ENCODE peak calls at places on chromosomes 7 and 10, in four cellular contexts. One of them, this sample, is unnamed.

GRCh38 chr7:38321515-38321944 is 48.1 kb upstream of the TARP start:
- DNase-seq in NCI-H1694 treated with DMSO at 0.1 percent for 48 hours: no peak
- DNase-seq in ureter: no peak
- DNase-seq in NCI-H2029: no peak
- DNase-seq in this sample: no peak

GRCh38 chr7:133763241-133763640 is 363.9 kb upstream of the LRGUK start:
- DNase-seq in NCI-H1694 treated with DMSO at 0.1 percent for 48 hours: no peak
- DNase-seq in NCI-H2029: no peak
- DNase-seq in ureter: no peak
- DNase-seq in this sample: no peak

GRCh38 chr7:154794147-154794780 is 208.7 kb downstream of the PAXIP1 start:
- DNase-seq in NCI-H2029: no peak
- DNase-seq in ureter: no peak
- DNase-seq in NCI-H1694 treated with DMSO at 0.1 percent for 48 hours: no peak
- DNase-seq in this sample: no peak

GRCh38 chr7:132783824-132784223 is 207.6 kb upstream of the PLXNA4 start:
- DNase-seq in NCI-H1694 treated with DMSO at 0.1 percent for 48 hours: no peak
- DNase-seq in NCI-H2029: peak
- DNase-seq in ureter: no peak
- DNase-seq in this sample: no peak

GRCh38 chr7:34069676-34070075 is 164.3 kb downstream of the BMPER start:
- DNase-seq in NCI-H2029: no peak
- DNase-seq in ureter: no peak
- DNase-seq in NCI-H1694 treated with DMSO at 0.1 percent for 48 hours: no peak
- DNase-seq in this sample: no peak

GRCh38 chr10:116719712-116720111 is 22.7 kb downstream of the HSPA12A start:
- DNase-seq in NCI-H2029: no peak
- DNase-seq in ureter: no peak
- DNase-seq in NCI-H1694 treated with DMSO at 0.1 percent for 48 hours: no peak
- DNase-seq in this sample: no peak

GRCh38 chr7:29968683-29969457 is 20.7 kb downstream of the SCRN1 start:
- DNase-seq in ureter: no peak
- DNase-seq in NCI-H2029: no peak
- DNase-seq in NCI-H1694 treated with DMSO at 0.1 percent for 48 hours: peak
- DNase-seq in this sample: no peak

GRCh38 chr10:61994404-61995031 is 93.0 kb downstream of the ARID5B start:
- DNase-seq in NCI-H1694 treated with DMSO at 0.1 percent for 48 hours: no peak
- DNase-seq in ureter: no peak
- DNase-seq in NCI-H2029: no peak
- DNase-seq in this sample: no peak

GRCh38 chr7:95897557-95898183 is 125.3 kb downstream of the DYNC1I1 start:
- DNase-seq in NCI-H2029: peak
- DNase-seq in ureter: no peak
- DNase-seq in NCI-H1694 treated with DMSO at 0.1 percent for 48 hours: peak
- DNase-seq in this sample: no peak

GRCh38 chr7:99030145-99030856 is 113.6 kb downstream of the SMURF1 start:
- DNase-seq in ureter: peak
- DNase-seq in NCI-H1694 treated with DMSO at 0.1 percent for 48 hours: no peak
- DNase-seq in NCI-H2029: no peak
- DNase-seq in this sample: no peak

GRCh38 chr7:100127866-100128601 is 1.3 kb downstream of the MBLAC1 start:
- DNase-seq in NCI-H1694 treated with DMSO at 0.1 percent for 48 hours: peak
- DNase-seq in ureter: no peak
- DNase-seq in NCI-H2029: peak
- DNase-seq in this sample: no peak

GRCh38 chr10:35876248-35876647 is 234.2 kb upstream of the FZD8 start:
- DNase-seq in ureter: no peak
- DNase-seq in NCI-H1694 treated with DMSO at 0.1 percent for 48 hours: no peak
- DNase-seq in NCI-H2029: no peak
- DNase-seq in this sample: no peak

GRCh38 chr10:129864601-129865126 is 99.4 kb downstream of the EBF3 start:
- DNase-seq in ureter: no peak
- DNase-seq in NCI-H2029: no peak
- DNase-seq in NCI-H1694 treated with DMSO at 0.1 percent for 48 hours: no peak
- DNase-seq in this sample: no peak

GRCh38 chr7:99953649-99954048 is 22.2 kb downstream of the AZGP1 start:
- DNase-seq in NCI-H1694 treated with DMSO at 0.1 percent for 48 hours: no peak
- DNase-seq in ureter: no peak
- DNase-seq in NCI-H2029: peak
- DNase-seq in this sample: no peak

GRCh38 chr10:88895252-88895651 is 15.2 kb downstream of the STAMBPL1 start:
- DNase-seq in NCI-H1694 treated with DMSO at 0.1 percent for 48 hours: no peak
- DNase-seq in NCI-H2029: no peak
- DNase-seq in ureter: no peak
- DNase-seq in this sample: no peak

GRCh38 chr10:132290631-132291030 is 17.1 kb downstream of the STK32C start:
- DNase-seq in NCI-H1694 treated with DMSO at 0.1 percent for 48 hours: no peak
- DNase-seq in ureter: no peak
- DNase-seq in NCI-H2029: no peak
- DNase-seq in this sample: no peak

GRCh38 chr7:94600267-94600666 is 55.7 kb downstream of the SGCE start:
- DNase-seq in NCI-H2029: no peak
- DNase-seq in ureter: no peak
- DNase-seq in NCI-H1694 treated with DMSO at 0.1 percent for 48 hours: no peak
- DNase-seq in this sample: no peak

GRCh38 chr7:100132126-100132525 is 5.4 kb downstream of the MBLAC1 start:
- DNase-seq in NCI-H2029: peak
- DNase-seq in ureter: no peak
- DNase-seq in NCI-H1694 treated with DMSO at 0.1 percent for 48 hours: no peak
- DNase-seq in this sample: no peak

GRCh38 chr7:38820571-38820970 is 88.4 kb downstream of the VPS41 start:
- DNase-seq in NCI-H2029: no peak
- DNase-seq in NCI-H1694 treated with DMSO at 0.1 percent for 48 hours: no peak
- DNase-seq in ureter: no peak
- DNase-seq in this sample: no peak

GRCh38 chr10:48958598-48959200 is 19.1 kb upstream of the LRRC18 start:
- DNase-seq in NCI-H2029: no peak
- DNase-seq in ureter: no peak
- DNase-seq in NCI-H1694 treated with DMSO at 0.1 percent for 48 hours: no peak
- DNase-seq in this sample: no peak

GRCh38 chr7:45349102-45349501 is 191.5 kb downstream of the RAMP3 start:
- DNase-seq in ureter: no peak
- DNase-seq in NCI-H1694 treated with DMSO at 0.1 percent for 48 hours: no peak
- DNase-seq in NCI-H2029: no peak
- DNase-seq in this sample: no peak

GRCh38 chr10:46236941-46237681 is 49.7 kb upstream of the ANTXRL start:
- DNase-seq in NCI-H1694 treated with DMSO at 0.1 percent for 48 hours: no peak
- DNase-seq in ureter: no peak
- DNase-seq in NCI-H2029: no peak
- DNase-seq in this sample: no peak

GRCh38 chr10:46525177-46525823 is 31.2 kb downstream of the GPRIN2 start:
- DNase-seq in ureter: no peak
- DNase-seq in NCI-H1694 treated with DMSO at 0.1 percent for 48 hours: no peak
- DNase-seq in NCI-H2029: no peak
- DNase-seq in this sample: no peak

GRCh38 chr7:8051998-8052397 is 83.4 kb downstream of the GLCCI1 start:
- DNase-seq in NCI-H2029: no peak
- DNase-seq in ureter: no peak
- DNase-seq in NCI-H1694 treated with DMSO at 0.1 percent for 48 hours: no peak
- DNase-seq in this sample: no peak

GRCh38 chr10:15780353-15781135 is 60.8 kb upstream of the ITGA8 start:
- DNase-seq in NCI-H2029: no peak
- DNase-seq in ureter: no peak
- DNase-seq in NCI-H1694 treated with DMSO at 0.1 percent for 48 hours: no peak
- DNase-seq in this sample: no peak

GRCh38 chr10:1648648-1649047 is 88.7 kb downstream of the ADARB2 start:
- DNase-seq in ureter: no peak
- DNase-seq in NCI-H1694 treated with DMSO at 0.1 percent for 48 hours: no peak
- DNase-seq in NCI-H2029: no peak
- DNase-seq in this sample: no peak

GRCh38 chr7:15131661-15132060 is 229.1 kb upstream of the DGKB start:
- DNase-seq in NCI-H1694 treated with DMSO at 0.1 percent for 48 hours: no peak
- DNase-seq in ureter: no peak
- DNase-seq in NCI-H2029: no peak
- DNase-seq in this sample: no peak

GRCh38 chr7:147265528-147265927 is 1148.9 kb downstream of the CNTNAP2 start:
- DNase-seq in ureter: no peak
- DNase-seq in NCI-H2029: no peak
- DNase-seq in NCI-H1694 treated with DMSO at 0.1 percent for 48 hours: no peak
- DNase-seq in this sample: no peak

GRCh38 chr7:17095951-17096350 is 202.5 kb upstream of the AHR start:
- DNase-seq in NCI-H1694 treated with DMSO at 0.1 percent for 48 hours: no peak
- DNase-seq in NCI-H2029: no peak
- DNase-seq in ureter: no peak
- DNase-seq in this sample: no peak

GRCh38 chr7:124171068-124171467 is 138.2 kb upstream of the TMEM229A start:
- DNase-seq in ureter: no peak
- DNase-seq in NCI-H1694 treated with DMSO at 0.1 percent for 48 hours: peak
- DNase-seq in NCI-H2029: no peak
- DNase-seq in this sample: no peak

GRCh38 chr10:24722131-24722675 is 1.5 kb downstream of the ARHGAP21 start:
- DNase-seq in NCI-H2029: no peak
- DNase-seq in ureter: no peak
- DNase-seq in NCI-H1694 treated with DMSO at 0.1 percent for 48 hours: no peak
- DNase-seq in this sample: no peak